ENCODE peak calls at places on chromosomes 12 and 14, in ten cellular contexts. One of them, this sample, is unnamed.

GRCh38 chr14:104516906-104517305 is 62.7 kb upstream of the C14orf180 start:
- DNase-seq in H7: peak
- DNase-seq in ureter: no peak
- DNase-seq in hypothalamus: no peak
- DNase-seq in Jurkat, Clone E6-1: no peak
- DNase-seq in posterior vena cava: no peak
- DNase-seq in activated naive CD4-positive, alpha-beta T cell treated with anti-CD3 and anti-CD28 coated beads for 36 hours: no peak
- DNase-seq in HepG2: no peak
- DNase-seq in WTC11: no peak
- DNase-seq in left lobe of liver: peak
- DNase-seq in this sample: no peak

GRCh38 chr12:3225796-3226180 is 148.6 kb downstream of the TSPAN9 start:
- DNase-seq in H7: no peak
- DNase-seq in hypothalamus: no peak
- DNase-seq in WTC11: no peak
- DNase-seq in activated naive CD4-positive, alpha-beta T cell treated with anti-CD3 and anti-CD28 coated beads for 36 hours: no peak
- DNase-seq in ureter: no peak
- DNase-seq in left lobe of liver: no peak
- DNase-seq in Jurkat, Clone E6-1: no peak
- DNase-seq in HepG2: no peak
- DNase-seq in posterior vena cava: no peak
- DNase-seq in this sample: no peak

GRCh38 chr12:88411689-88412088 is 168.6 kb downstream of the KITLG start:
- DNase-seq in ureter: no peak
- DNase-seq in activated naive CD4-positive, alpha-beta T cell treated with anti-CD3 and anti-CD28 coated beads for 36 hours: no peak
- DNase-seq in left lobe of liver: no peak
- DNase-seq in posterior vena cava: no peak
- DNase-seq in HepG2: no peak
- DNase-seq in hypothalamus: no peak
- DNase-seq in WTC11: no peak
- DNase-seq in Jurkat, Clone E6-1: no peak
- DNase-seq in H7: no peak
- DNase-seq in this sample: no peak

GRCh38 chr12:117889098-117889497 is 79.7 kb downstream of the KSR2 start:
- DNase-seq in hypothalamus: no peak
- DNase-seq in posterior vena cava: no peak
- DNase-seq in H7: no peak
- DNase-seq in HepG2: no peak
- DNase-seq in ureter: no peak
- DNase-seq in WTC11: no peak
- DNase-seq in activated naive CD4-positive, alpha-beta T cell treated with anti-CD3 and anti-CD28 coated beads for 36 hours: no peak
- DNase-seq in left lobe of liver: no peak
- DNase-seq in Jurkat, Clone E6-1: peak
- DNase-seq in this sample: no peak

GRCh38 chr14:58849609-58850008 is 211.8 kb downstream of the DACT1 start:
- DNase-seq in H7: no peak
- DNase-seq in hypothalamus: no peak
- DNase-seq in posterior vena cava: no peak
- DNase-seq in WTC11: no peak
- DNase-seq in left lobe of liver: no peak
- DNase-seq in ureter: no peak
- DNase-seq in HepG2: no peak
- DNase-seq in Jurkat, Clone E6-1: no peak
- DNase-seq in activated naive CD4-positive, alpha-beta T cell treated with anti-CD3 and anti-CD28 coated beads for 36 hours: no peak
- DNase-seq in this sample: no peak

GRCh38 chr14:56686416-56686815 is 106.8 kb downstream of the TMEM260 start:
- DNase-seq in HepG2: peak
- DNase-seq in posterior vena cava: no peak
- DNase-seq in hypothalamus: peak
- DNase-seq in H7: peak
- DNase-seq in WTC11: peak
- DNase-seq in ureter: no peak
- DNase-seq in left lobe of liver: peak
- DNase-seq in Jurkat, Clone E6-1: no peak
- DNase-seq in activated naive CD4-positive, alpha-beta T cell treated with anti-CD3 and anti-CD28 coated beads for 36 hours: no peak
- DNase-seq in this sample: no peak

GRCh38 chr12:103657331-103657730 is 70.3 kb downstream of the STAB2 start:
- DNase-seq in H7: no peak
- DNase-seq in WTC11: no peak
- DNase-seq in HepG2: no peak
- DNase-seq in ureter: no peak
- DNase-seq in activated naive CD4-positive, alpha-beta T cell treated with anti-CD3 and anti-CD28 coated beads for 36 hours: no peak
- DNase-seq in hypothalamus: no peak
- DNase-seq in posterior vena cava: no peak
- DNase-seq in left lobe of liver: no peak
- DNase-seq in Jurkat, Clone E6-1: no peak
- DNase-seq in this sample: no peak

GRCh38 chr12:30925607-30926242 is 823 bp upstream of the TSPAN11 start:
- DNase-seq in hypothalamus: no peak
- DNase-seq in H7: no peak
- DNase-seq in WTC11: no peak
- DNase-seq in left lobe of liver: no peak
- DNase-seq in posterior vena cava: no peak
- DNase-seq in HepG2: no peak
- DNase-seq in activated naive CD4-positive, alpha-beta T cell treated with anti-CD3 and anti-CD28 coated beads for 36 hours: no peak
- DNase-seq in ureter: no peak
- DNase-seq in Jurkat, Clone E6-1: no peak
- DNase-seq in this sample: no peak

GRCh38 chr14:95518045-95518751 is 1.7 kb upstream of the SYNE3 start:
- DNase-seq in Jurkat, Clone E6-1: no peak
- DNase-seq in WTC11: no peak
- DNase-seq in ureter: no peak
- DNase-seq in posterior vena cava: no peak
- DNase-seq in HepG2: no peak
- DNase-seq in hypothalamus: no peak
- DNase-seq in left lobe of liver: peak
- DNase-seq in H7: no peak
- DNase-seq in activated naive CD4-positive, alpha-beta T cell treated with anti-CD3 and anti-CD28 coated beads for 36 hours: no peak
- DNase-seq in this sample: no peak

GRCh38 chr14:35855886-35856481 is 29.8 kb downstream of the BRMS1L start:
- DNase-seq in Jurkat, Clone E6-1: no peak
- DNase-seq in H7: no peak
- DNase-seq in posterior vena cava: no peak
- DNase-seq in left lobe of liver: no peak
- DNase-seq in HepG2: no peak
- DNase-seq in WTC11: no peak
- DNase-seq in ureter: no peak
- DNase-seq in activated naive CD4-positive, alpha-beta T cell treated with anti-CD3 and anti-CD28 coated beads for 36 hours: no peak
- DNase-seq in hypothalamus: no peak
- DNase-seq in this sample: peak

GRCh38 chr12:18898469-18898868 is 160.6 kb downstream of the CAPZA3 start:
- DNase-seq in left lobe of liver: no peak
- DNase-seq in ureter: no peak
- DNase-seq in hypothalamus: no peak
- DNase-seq in Jurkat, Clone E6-1: no peak
- DNase-seq in H7: no peak
- DNase-seq in WTC11: no peak
- DNase-seq in activated naive CD4-positive, alpha-beta T cell treated with anti-CD3 and anti-CD28 coated beads for 36 hours: no peak
- DNase-seq in HepG2: no peak
- DNase-seq in posterior vena cava: no peak
- DNase-seq in this sample: no peak

GRCh38 chr12:104669851-104670337 is 213.1 kb downstream of the CHST11 start:
- DNase-seq in left lobe of liver: no peak
- DNase-seq in ureter: peak
- DNase-seq in hypothalamus: no peak
- DNase-seq in activated naive CD4-positive, alpha-beta T cell treated with anti-CD3 and anti-CD28 coated beads for 36 hours: peak
- DNase-seq in posterior vena cava: no peak
- DNase-seq in Jurkat, Clone E6-1: peak
- DNase-seq in H7: no peak
- DNase-seq in WTC11: no peak
- DNase-seq in HepG2: no peak
- DNase-seq in this sample: peak

GRCh38 chr14:30142216-30142615 is 214.6 kb upstream of the PRKD1 start:
- DNase-seq in H7: no peak
- DNase-seq in hypothalamus: no peak
- DNase-seq in activated naive CD4-positive, alpha-beta T cell treated with anti-CD3 and anti-CD28 coated beads for 36 hours: no peak
- DNase-seq in left lobe of liver: no peak
- DNase-seq in posterior vena cava: no peak
- DNase-seq in ureter: no peak
- DNase-seq in Jurkat, Clone E6-1: no peak
- DNase-seq in HepG2: no peak
- DNase-seq in WTC11: no peak
- DNase-seq in this sample: no peak

GRCh38 chr14:21001218-21001617 is 2.1 kb downstream of the SLC39A2 start:
- DNase-seq in WTC11: peak
- DNase-seq in Jurkat, Clone E6-1: no peak
- DNase-seq in HepG2: no peak
- DNase-seq in ureter: no peak
- DNase-seq in activated naive CD4-positive, alpha-beta T cell treated with anti-CD3 and anti-CD28 coated beads for 36 hours: no peak
- DNase-seq in posterior vena cava: no peak
- DNase-seq in H7: no peak
- DNase-seq in hypothalamus: no peak
- DNase-seq in left lobe of liver: no peak
- DNase-seq in this sample: no peak

GRCh38 chr12:106251636-106252035 is 3.8 kb upstream of the CKAP4 start:
- DNase-seq in left lobe of liver: no peak
- DNase-seq in posterior vena cava: no peak
- DNase-seq in WTC11: no peak
- DNase-seq in Jurkat, Clone E6-1: no peak
- DNase-seq in H7: no peak
- DNase-seq in activated naive CD4-positive, alpha-beta T cell treated with anti-CD3 and anti-CD28 coated beads for 36 hours: no peak
- DNase-seq in hypothalamus: no peak
- DNase-seq in ureter: peak
- DNase-seq in HepG2: no peak
- DNase-seq in this sample: no peak

GRCh38 chr12:123050913-123051312 is 70.4 kb downstream of the ARL6IP4 start:
- DNase-seq in WTC11: no peak
- DNase-seq in activated naive CD4-positive, alpha-beta T cell treated with anti-CD3 and anti-CD28 coated beads for 36 hours: no peak
- DNase-seq in posterior vena cava: no peak
- DNase-seq in hypothalamus: no peak
- DNase-seq in ureter: no peak
- DNase-seq in HepG2: no peak
- DNase-seq in left lobe of liver: no peak
- DNase-seq in Jurkat, Clone E6-1: no peak
- DNase-seq in H7: no peak
- DNase-seq in this sample: no peak

GRCh38 chr14:55256586-55256985 is 14.6 kb upstream of the FBXO34 start:
- DNase-seq in posterior vena cava: no peak
- DNase-seq in left lobe of liver: no peak
- DNase-seq in hypothalamus: no peak
- DNase-seq in WTC11: no peak
- DNase-seq in H7: no peak
- DNase-seq in Jurkat, Clone E6-1: no peak
- DNase-seq in HepG2: no peak
- DNase-seq in ureter: no peak
- DNase-seq in activated naive CD4-positive, alpha-beta T cell treated with anti-CD3 and anti-CD28 coated beads for 36 hours: no peak
- DNase-seq in this sample: no peak